ENCODE peak calls at places on chromosomes 2 and 18, in seven cellular contexts. C is H1, J is K562, L is HCT116, E is SK-N-SH, O is HepG2, G is GM12878. Z is an unnamed sample.

GRCh38 chr2:156191547-156191946 is 141.0 kb downstream of the NR4A2 start:
- DNase-seq in C (no peak), J (no peak), L (no peak), E (no peak), O (no peak), G (no peak), Z (no peak)

GRCh38 chr18:76488190-76488589 is 6.9 kb downstream of the ZNF516 start:
- DNase-seq in C (no peak), J (no peak), L (no peak), E (no peak), O (no peak), G (no peak), Z (no peak)

GRCh38 chr2:74555610-74556103 is 1.1 kb downstream of the DOK1 start:
- DNase-seq in C (no peak), J (no peak), L (no peak), E (no peak), O (no peak), G (no peak), Z (no peak)

GRCh38 chr2:72263043-72263780 is 115.5 kb upstream of the CYP26B1 start:
- DNase-seq in C (no peak), J (no peak), L (no peak), E (no peak), O (no peak), G (no peak), Z (no peak)

GRCh38 chr18:50928551-50928950 is 39.3 kb upstream of the ELAC1 start:
- DNase-seq in C (no peak), J (no peak), L (no peak), E (no peak), O (no peak), G (no peak), Z (no peak)

GRCh38 chr2:55147531-55147930 is 84.6 kb downstream of the CLHC1 start:
- DNase-seq in C (no peak), J (no peak), L (no peak), E (no peak), O (no peak), G (no peak), Z (no peak)

GRCh38 chr2:26849056-26850001 is 1.4 kb downstream of the DPYSL5 start:
- DNase-seq in C (no peak), J (peak), L (no peak), E (peak), O (no peak), G (no peak), Z (no peak)

GRCh38 chr2:32937602-32938450 is 8.9 kb upstream of the LTBP1 start:
- DNase-seq in C (no peak), J (no peak), L (peak), E (no peak), O (no peak), G (no peak), Z (peak)

GRCh38 chr2:174618179-174618578 is 20.6 kb upstream of the WIPF1 start:
- DNase-seq in C (no peak), J (no peak), L (no peak), E (no peak), O (no peak), G (no peak), Z (no peak)

GRCh38 chr2:20186078-20186854 is 38.7 kb downstream of the SDC1 start:
- DNase-seq in C (no peak), J (peak), L (no peak), E (no peak), O (peak), G (no peak), Z (no peak)

GRCh38 chr2:147844691-147845607 is at the start of gene ACVR2A:
- DNase-seq in C (no peak), J (peak), L (no peak), E (peak), O (peak), G (peak), Z (peak)

GRCh38 chr2:8661235-8661634 is 20.6 kb upstream of the ID2 start:
- DNase-seq in C (no peak), J (no peak), L (no peak), E (no peak), O (no peak), G (no peak), Z (no peak)

GRCh38 chr2:191724015-191724414 is 46.1 kb downstream of the NABP1 start:
- DNase-seq in C (no peak), J (no peak), L (no peak), E (no peak), O (no peak), G (peak), Z (no peak)
- TF ChIP-seq JUND in C (no peak), J (no peak), L (no peak), E (no peak), O (no peak), G (no peak), Z (no peak)

DNA sequence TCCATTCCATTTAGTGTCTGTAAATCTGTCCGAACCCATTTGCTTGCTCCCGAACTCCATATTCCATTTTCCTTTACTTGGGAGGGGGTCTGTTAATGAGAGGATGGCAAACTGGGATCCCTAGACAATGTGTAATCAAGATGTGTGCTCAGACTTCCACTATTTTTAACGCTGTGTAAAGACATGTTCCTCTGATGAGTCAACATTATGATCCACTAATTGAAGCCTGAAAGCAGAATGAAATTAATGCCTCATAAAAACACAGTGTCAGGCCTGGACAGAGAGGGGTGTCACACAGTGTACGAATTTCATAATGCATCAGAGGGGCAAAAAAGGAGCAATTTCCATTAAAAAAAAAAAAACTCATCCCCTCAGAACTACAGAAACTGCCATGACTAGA is 209.4 kb upstream of the DCC start:
- DNase-seq in C (no peak), J (no peak), L (no peak), E (no peak), O (no peak), G (no peak), Z (no peak)
- TF ChIP-seq JUND in C (no peak), J (no peak), L (no peak), E (no peak), O (no peak), G (no peak), Z (no peak)

GRCh38 chr2:238023608-238024007 is 37.2 kb upstream of the SCLY start:
- DNase-seq in C (no peak), J (no peak), L (no peak), E (no peak), O (no peak), G (no peak), Z (no peak)

GRCh38 chr2:238019962-238020361 is 40.8 kb upstream of the SCLY start:
- DNase-seq in C (no peak), J (no peak), L (no peak), E (no peak), O (no peak), G (no peak), Z (no peak)

GRCh38 chr2:238020816-238021215 is 40.0 kb upstream of the SCLY start:
- DNase-seq in C (no peak), J (no peak), L (no peak), E (no peak), O (no peak), G (no peak), Z (no peak)

GRCh38 chr2:238022594-238023157 is 38.1 kb upstream of the SCLY start:
- DNase-seq in C (no peak), J (no peak), L (no peak), E (no peak), O (no peak), G (no peak), Z (no peak)

DNA sequence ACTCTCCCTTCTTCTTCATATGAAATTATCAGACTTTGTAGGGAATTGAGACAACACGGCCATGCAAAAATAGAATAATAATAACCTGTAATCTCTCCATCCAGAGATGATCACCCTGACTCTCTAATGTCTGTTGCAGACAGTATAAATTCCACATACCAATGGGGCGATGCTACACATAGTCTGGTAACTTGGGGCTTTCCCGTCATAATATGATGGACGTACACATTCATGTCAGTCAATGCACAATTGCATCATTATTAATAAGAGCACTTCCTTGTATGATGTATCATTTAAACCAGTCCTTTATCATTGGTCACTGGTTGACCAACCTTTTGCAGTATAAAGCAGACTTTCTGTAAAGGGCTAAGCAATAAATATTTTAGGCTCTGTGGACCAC is 39.5 kb upstream of the SCLY start:
- DNase-seq in C (no peak), J (no peak), L (no peak), E (no peak), O (no peak), G (no peak), Z (no peak)
- TF ChIP-seq JUND in C (no peak), J (no peak), L (no peak), E (no peak), O (no peak), G (no peak), Z (no peak)

DNA sequence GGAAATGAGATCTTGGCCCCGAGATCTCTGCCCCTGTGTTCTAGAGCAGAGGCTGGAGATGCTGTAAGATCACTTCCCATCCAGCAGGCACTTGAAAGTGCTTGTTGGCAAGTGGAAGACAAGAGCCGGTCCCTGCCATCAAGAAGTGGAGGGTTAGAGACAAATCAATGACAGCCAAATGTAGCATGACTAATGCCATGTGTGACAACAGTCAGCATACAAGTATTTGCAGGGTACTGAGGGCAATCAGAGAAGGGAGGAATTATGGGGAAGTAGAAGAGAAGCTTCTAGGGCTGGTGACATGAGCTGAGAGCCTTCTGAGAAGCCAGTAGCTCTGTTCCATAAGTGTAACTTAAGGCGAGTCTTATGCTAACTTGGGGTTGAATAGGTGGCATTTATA is 58.6 kb downstream of the TMEM17 start:
- DNase-seq in C (no peak), J (no peak), L (no peak), E (no peak), O (no peak), G (no peak), Z (no peak)
- TF ChIP-seq JUND in C (no peak), J (no peak), L (no peak), E (no peak), O (no peak), G (no peak), Z (no peak)

GRCh38 chr2:172698041-172698863 is 37.4 kb upstream of the RAPGEF4 start:
- DNase-seq in C (no peak), J (no peak), L (peak), E (no peak), O (no peak), G (peak), Z (no peak)

GRCh38 chr2:172693529-172694185 is 42.0 kb upstream of the RAPGEF4 start:
- DNase-seq in C (no peak), J (no peak), L (no peak), E (no peak), O (no peak), G (no peak), Z (no peak)

DNA sequence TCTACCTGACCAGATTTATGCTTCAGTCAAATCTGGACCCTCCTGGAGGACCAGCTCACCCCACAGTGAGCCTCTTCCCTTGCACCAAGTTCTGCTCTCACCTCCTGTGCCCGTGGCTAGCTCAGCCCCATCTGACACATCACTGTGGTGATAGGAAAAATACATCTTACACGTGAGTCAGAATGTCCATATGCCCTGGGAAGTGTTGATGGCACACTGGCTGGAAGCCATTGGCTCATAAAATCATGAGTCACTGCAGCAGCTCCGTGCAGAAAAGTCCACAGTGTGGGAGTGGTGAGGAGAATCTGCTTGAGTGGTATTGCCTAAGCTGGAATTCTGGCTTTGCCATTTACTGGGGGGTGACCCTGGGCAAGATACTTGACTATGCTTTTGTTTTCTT is 42.6 kb upstream of the RAPGEF4 start:
- DNase-seq in C (no peak), J (no peak), L (peak), E (no peak), O (peak), G (no peak), Z (peak)
- TF ChIP-seq JUND in C (no peak), J (no peak), L (peak), E (peak), O (no peak), G (no peak), Z (no peak)

GRCh38 chr2:3492951-3493609 is 26.3 kb downstream of the ADI1 start:
- DNase-seq in C (no peak), J (no peak), L (no peak), E (peak), O (peak), G (no peak), Z (no peak)
- TF ChIP-seq JUND in C (no peak), J (no peak), L (no peak), E (no peak), O (no peak), G (no peak), Z (no peak)

GRCh38 chr18:22325396-22325795 is 92.3 kb downstream of the CTAGE1 start:
- DNase-seq in C (no peak), J (no peak), L (no peak), E (no peak), O (no peak), G (no peak), Z (no peak)

GRCh38 chr18:22322251-22322691 is 95.4 kb downstream of the CTAGE1 start:
- DNase-seq in C (no peak), J (no peak), L (no peak), E (no peak), O (no peak), G (no peak), Z (no peak)

GRCh38 chr18:22320155-22320554 is 97.6 kb downstream of the CTAGE1 start:
- DNase-seq in C (no peak), J (no peak), L (no peak), E (no peak), O (no peak), G (no peak), Z (no peak)

GRCh38 chr18:22320736-22321135 is 97.0 kb downstream of the CTAGE1 start:
- DNase-seq in C (no peak), J (no peak), L (no peak), E (no peak), O (no peak), G (no peak), Z (no peak)

DNA sequence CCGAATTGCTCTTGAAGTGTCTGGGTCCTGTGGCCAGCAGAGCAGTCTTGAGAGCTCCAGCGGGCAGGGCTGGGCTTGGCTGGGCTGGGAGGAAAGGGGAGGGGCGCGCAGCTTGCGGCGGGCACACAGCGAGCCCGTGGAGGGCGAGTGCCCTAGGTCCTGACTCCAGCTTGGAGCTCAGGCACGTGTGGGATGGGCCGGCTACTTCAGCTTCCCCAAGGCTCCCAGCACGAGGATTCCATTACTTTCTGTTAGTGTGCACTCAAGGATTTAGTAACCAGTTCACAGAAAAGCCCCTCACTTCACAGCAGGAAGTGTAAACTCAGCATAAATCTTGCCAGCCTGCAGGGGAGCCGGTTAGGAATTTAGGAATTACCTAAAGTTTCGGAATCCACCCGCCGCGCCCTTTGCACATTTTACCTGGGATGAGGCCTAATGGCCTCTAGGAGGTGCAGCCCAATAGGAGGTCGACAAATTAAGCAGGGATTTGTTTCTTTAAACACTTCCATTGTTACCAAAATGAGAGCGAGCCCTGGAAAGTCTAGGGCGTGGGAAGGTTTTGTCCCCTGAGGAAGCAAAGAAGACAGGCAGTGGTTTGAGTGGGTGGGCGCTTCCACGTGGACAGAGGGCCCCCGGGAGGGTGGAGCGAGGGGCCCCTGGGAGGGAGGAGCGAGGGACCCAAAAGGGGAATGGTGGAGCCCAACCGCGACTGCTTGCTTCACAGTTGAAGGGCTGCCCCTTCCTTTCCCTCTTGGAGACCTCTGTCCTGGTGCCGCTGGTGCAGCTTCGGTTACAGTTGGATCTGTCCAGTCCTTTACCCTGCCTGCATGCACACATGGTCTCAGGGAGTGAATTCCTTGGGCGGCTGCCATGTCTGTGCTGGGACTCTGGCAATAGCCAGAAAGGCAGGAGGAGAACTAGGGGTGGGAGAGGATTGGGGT is 93.3 kb downstream of the CTAGE1 start:
- DNase-seq in C (no peak), J (no peak), L (no peak), E (no peak), O (no peak), G (no peak), Z (no peak)
- TF ChIP-seq JUND in C (no peak), J (no peak), L (no peak), E (no peak), O (no peak), G (no peak), Z (no peak)

GRCh38 chr2:106193491-106193976 is 567 bp downstream of the UXS1 start:
- DNase-seq in C (no peak), J (peak), L (no peak), E (peak), O (peak), G (no peak), Z (peak)
- TF ChIP-seq JUND in C (no peak), J (no peak), L (no peak), E (no peak), O (no peak), G (no peak), Z (no peak)

GRCh38 chr2:98502556-98503335 is 58.1 kb downstream of the INPP4A start:
- DNase-seq in C (no peak), J (no peak), L (no peak), E (no peak), O (no peak), G (no peak), Z (no peak)
- TF ChIP-seq JUND in C (no peak), J (no peak), L (no peak), E (no peak), O (no peak), G (no peak), Z (no peak)

DNA sequence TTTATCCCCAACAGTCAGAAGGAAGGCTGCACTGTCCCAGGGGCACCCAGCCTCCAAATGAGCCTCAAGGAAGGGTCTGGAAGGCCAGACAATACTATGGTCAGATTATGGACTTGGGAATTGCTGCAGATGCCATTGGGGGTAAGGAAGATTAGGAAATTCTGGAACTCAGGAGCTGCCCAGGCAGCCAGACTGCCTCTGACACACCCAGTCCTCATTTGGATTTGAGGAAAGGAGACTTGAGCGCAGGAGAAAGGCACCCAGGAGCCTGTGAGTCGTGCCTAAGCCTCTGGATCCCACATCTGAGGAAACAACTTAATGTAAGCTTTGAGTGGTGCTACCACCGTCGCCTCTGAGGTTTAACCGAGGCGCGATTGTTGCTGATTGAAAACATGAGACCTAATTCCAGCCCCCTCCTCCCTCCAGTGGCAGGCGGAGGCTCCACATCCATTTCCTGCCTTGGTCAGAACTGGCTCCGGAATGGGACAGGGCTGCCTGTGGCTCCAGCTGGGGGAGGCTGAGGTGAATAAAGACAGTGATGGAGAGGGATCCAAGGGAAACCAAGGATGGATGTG is 176.8 kb upstream of the PKDCC start:
- DNase-seq in C (peak), J (no peak), L (no peak), E (peak), O (no peak), G (no peak), Z (no peak)
- TF ChIP-seq JUND in C (no peak), J (no peak), L (no peak), E (no peak), O (no peak), G (no peak), Z (no peak)